ENCODE peak calls at places on chromosomes 1 and 21, in seven cellular contexts. One of them, this sample, is unnamed.

GRCh38 chr21:39882186-39882882 is 15.1 kb downstream of the PCP4 start:
- DNase-seq in AG09319: no peak
- DNase-seq in RWPE1: no peak
- DNase-seq in GM20000: no peak
- DNase-seq in GM12865: peak
- DNase-seq in mesothelial cell of epicardium: no peak
- DNase-seq in GM06990: no peak
- DNase-seq in this sample: no peak

GRCh38 chr21:25929859-25930520 is 195.2 kb downstream of the GABPA start:
- DNase-seq in GM12865: no peak
- DNase-seq in GM20000: no peak
- DNase-seq in GM06990: no peak
- DNase-seq in AG09319: no peak
- DNase-seq in mesothelial cell of epicardium: no peak
- DNase-seq in RWPE1: peak
- DNase-seq in this sample: no peak

GRCh38 chr1:201508809-201509208 is 1.9 kb upstream of the CSRP1 start:
- DNase-seq in AG09319: no peak
- DNase-seq in RWPE1: no peak
- DNase-seq in GM12865: no peak
- DNase-seq in GM06990: no peak
- DNase-seq in GM20000: no peak
- DNase-seq in mesothelial cell of epicardium: no peak
- DNase-seq in this sample: no peak

GRCh38 chr1:33640114-33640660 is 167.7 kb downstream of the ZSCAN20 start:
- DNase-seq in mesothelial cell of epicardium: no peak
- DNase-seq in GM12865: no peak
- DNase-seq in AG09319: no peak
- DNase-seq in GM06990: no peak
- DNase-seq in GM20000: no peak
- DNase-seq in RWPE1: no peak
- DNase-seq in this sample: no peak

GRCh38 chr1:50426702-50427085 is 3.5 kb upstream of the DMRTA2 start:
- DNase-seq in GM12865: no peak
- DNase-seq in GM06990: no peak
- DNase-seq in AG09319: no peak
- DNase-seq in mesothelial cell of epicardium: no peak
- DNase-seq in GM20000: no peak
- DNase-seq in RWPE1: no peak
- DNase-seq in this sample: no peak

GRCh38 chr1:106680922-106681321 is 375.6 kb upstream of the PRMT6 start:
- DNase-seq in RWPE1: no peak
- DNase-seq in GM12865: no peak
- DNase-seq in GM20000: no peak
- DNase-seq in GM06990: no peak
- DNase-seq in AG09319: no peak
- DNase-seq in mesothelial cell of epicardium: no peak
- DNase-seq in this sample: no peak

GRCh38 chr1:58584082-58584895 is 7.2 kb upstream of the TACSTD2 start:
- DNase-seq in RWPE1: peak
- DNase-seq in GM20000: peak
- DNase-seq in GM06990: peak
- DNase-seq in AG09319: peak
- DNase-seq in mesothelial cell of epicardium: no peak
- DNase-seq in GM12865: peak
- DNase-seq in this sample: peak

GRCh38 chr1:174875306-174875705 is 124.4 kb upstream of the CACYBP start:
- DNase-seq in GM12865: peak
- DNase-seq in mesothelial cell of epicardium: peak
- DNase-seq in GM20000: no peak
- DNase-seq in AG09319: no peak
- DNase-seq in GM06990: no peak
- DNase-seq in RWPE1: peak
- DNase-seq in this sample: no peak

GRCh38 chr1:112805155-112805853 is 90.2 kb upstream of the PPM1J start:
- DNase-seq in mesothelial cell of epicardium: no peak
- DNase-seq in GM12865: no peak
- DNase-seq in GM20000: no peak
- DNase-seq in AG09319: no peak
- DNase-seq in GM06990: no peak
- DNase-seq in RWPE1: no peak
- DNase-seq in this sample: no peak

GRCh38 chr1:28194326-28195035 is 18.0 kb upstream of the PTAFR start:
- DNase-seq in GM12865: no peak
- DNase-seq in GM06990: no peak
- DNase-seq in RWPE1: no peak
- DNase-seq in AG09319: no peak
- DNase-seq in GM20000: no peak
- DNase-seq in mesothelial cell of epicardium: no peak
- DNase-seq in this sample: no peak

GRCh38 chr1:171600852-171601251 is 21.2 kb upstream of the MYOCOS start:
- DNase-seq in RWPE1: no peak
- DNase-seq in GM12865: no peak
- DNase-seq in GM06990: no peak
- DNase-seq in GM20000: no peak
- DNase-seq in mesothelial cell of epicardium: no peak
- DNase-seq in AG09319: no peak
- DNase-seq in this sample: no peak

GRCh38 chr1:218344814-218345672 is at the start of gene TGFB2:
- DNase-seq in GM06990: no peak
- DNase-seq in RWPE1: peak
- DNase-seq in GM20000: peak
- DNase-seq in AG09319: peak
- DNase-seq in GM12865: peak
- DNase-seq in mesothelial cell of epicardium: no peak
- DNase-seq in this sample: no peak

GRCh38 chr1:58649555-58649954 is 50.3 kb downstream of the MYSM1 start:
- DNase-seq in GM20000: no peak
- DNase-seq in RWPE1: no peak
- DNase-seq in GM06990: no peak
- DNase-seq in GM12865: no peak
- DNase-seq in AG09319: no peak
- DNase-seq in mesothelial cell of epicardium: peak
- DNase-seq in this sample: no peak

GRCh38 chr1:160428655-160429054 is 28.3 kb downstream of the VANGL2 start:
- DNase-seq in mesothelial cell of epicardium: no peak
- DNase-seq in AG09319: no peak
- DNase-seq in GM20000: no peak
- DNase-seq in RWPE1: peak
- DNase-seq in GM06990: peak
- DNase-seq in GM12865: peak
- DNase-seq in this sample: peak

GRCh38 chr1:211736351-211736915 is 61.0 kb upstream of the NEK2 start:
- DNase-seq in GM12865: no peak
- DNase-seq in RWPE1: no peak
- DNase-seq in mesothelial cell of epicardium: no peak
- DNase-seq in AG09319: no peak
- DNase-seq in GM06990: no peak
- DNase-seq in GM20000: no peak
- DNase-seq in this sample: no peak

DNA sequence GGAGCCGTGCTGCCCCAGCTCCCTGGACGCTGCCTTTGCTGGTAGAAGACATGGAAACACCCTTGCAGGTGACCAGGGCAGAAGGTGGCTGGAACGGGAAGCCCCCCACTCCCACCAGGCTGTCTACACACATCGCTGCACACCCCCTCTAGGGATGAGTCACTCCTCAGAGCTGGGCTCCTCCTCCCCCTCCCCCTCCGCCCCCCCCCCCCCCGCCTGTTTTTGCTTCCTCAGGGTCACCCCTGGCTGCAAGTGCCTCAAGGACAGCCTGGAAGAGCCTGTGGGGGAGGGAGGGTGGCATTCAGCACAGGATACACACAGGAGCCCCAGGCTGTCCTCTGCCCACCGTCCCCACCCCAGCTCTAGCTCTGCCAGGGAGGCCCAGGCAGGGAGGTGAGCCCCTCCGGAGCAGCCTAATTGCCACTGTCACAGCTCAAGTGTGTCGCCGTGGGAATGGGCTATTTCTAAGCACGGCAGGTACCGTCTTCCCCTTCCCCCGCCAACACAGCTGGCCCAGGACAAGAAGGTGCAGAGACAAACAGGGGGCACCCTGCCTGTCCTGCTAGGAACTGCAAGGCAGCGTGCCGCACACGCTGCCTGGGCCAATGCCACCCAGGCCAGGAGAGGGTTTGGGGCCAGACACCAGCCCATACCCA is 2.5 kb downstream of the FNDC10 start:
- DNase-seq in AG09319: no peak
- DNase-seq in GM12865: peak
- DNase-seq in GM20000: peak
- DNase-seq in mesothelial cell of epicardium: no peak
- DNase-seq in RWPE1: no peak
- DNase-seq in GM06990: no peak
- DNase-seq in this sample: peak
- TF ChIP-seq CTCF in AG09319: peak
- TF ChIP-seq CTCF in GM12865: peak
- TF ChIP-seq CTCF in GM20000: no peak
- TF ChIP-seq CTCF in mesothelial cell of epicardium: no peak
- TF ChIP-seq CTCF in RWPE1: peak
- TF ChIP-seq CTCF in GM06990: peak
- TF ChIP-seq CTCF in this sample: peak

GRCh38 chr1:240033406-240033805 is 58.3 kb upstream of the FMN2 start:
- DNase-seq in RWPE1: no peak
- DNase-seq in GM20000: no peak
- DNase-seq in AG09319: no peak
- DNase-seq in GM06990: no peak
- DNase-seq in GM12865: no peak
- DNase-seq in mesothelial cell of epicardium: no peak
- DNase-seq in this sample: no peak
- TF ChIP-seq CTCF in RWPE1: no peak
- TF ChIP-seq CTCF in GM20000: no peak
- TF ChIP-seq CTCF in AG09319: no peak
- TF ChIP-seq CTCF in GM06990: no peak
- TF ChIP-seq CTCF in GM12865: no peak
- TF ChIP-seq CTCF in mesothelial cell of epicardium: no peak
- TF ChIP-seq CTCF in this sample: no peak

GRCh38 chr1:1857096-1857703 is 33.7 kb downstream of the GNB1 start:
- DNase-seq in GM12865: no peak
- DNase-seq in GM20000: no peak
- DNase-seq in AG09319: no peak
- DNase-seq in RWPE1: no peak
- DNase-seq in GM06990: no peak
- DNase-seq in mesothelial cell of epicardium: no peak
- DNase-seq in this sample: no peak
- TF ChIP-seq CTCF in GM12865: no peak
- TF ChIP-seq CTCF in GM20000: no peak
- TF ChIP-seq CTCF in AG09319: no peak
- TF ChIP-seq CTCF in RWPE1: no peak
- TF ChIP-seq CTCF in GM06990: no peak
- TF ChIP-seq CTCF in mesothelial cell of epicardium: no peak
- TF ChIP-seq CTCF in this sample: no peak

GRCh38 chr1:236921610-236922009 is 82.6 kb downstream of the MT1HL1 start:
- DNase-seq in GM06990: no peak
- DNase-seq in RWPE1: no peak
- DNase-seq in mesothelial cell of epicardium: no peak
- DNase-seq in GM20000: no peak
- DNase-seq in AG09319: no peak
- DNase-seq in GM12865: no peak
- DNase-seq in this sample: no peak
- TF ChIP-seq CTCF in GM06990: no peak
- TF ChIP-seq CTCF in RWPE1: no peak
- TF ChIP-seq CTCF in mesothelial cell of epicardium: no peak
- TF ChIP-seq CTCF in GM20000: no peak
- TF ChIP-seq CTCF in AG09319: no peak
- TF ChIP-seq CTCF in GM12865: no peak
- TF ChIP-seq CTCF in this sample: no peak